ENCODE peak calls at places on chromosomes 13 and 19, in six cellular contexts. Q is AG09309; Y is cardiac muscle cell; V is left cardiac atrium; P is stimulated activated CD8-positive, alpha-beta memory T cell treated with anti-CD3 and anti-CD28 coated beads, Interleukin-2, amount 100 ng/mL, for 48 hours; B is non-pigmented ciliary epithelial cell. K is an unnamed sample.

GRCh38 chr13:59706101-59706976 is 457.4 kb downstream of the DIAPH3 start:
- DNase-seq in Q (no peak), Y (no peak), V (no peak), P (no peak), B (no peak), K (no peak)

GRCh38 chr19:41323430-41324125 is 13.6 kb downstream of the CCDC97 start:
- DNase-seq in Q (peak; percentile 93), Y (no peak), V (peak; percentile 82), P (no peak), B (peak; percentile 82), K (peak; percentile 73)

GRCh38 chr19:1063030-1063908 is 3.7 kb upstream of the ARHGAP45 start:
- DNase-seq in Q (no peak), Y (no peak), V (no peak), P (no peak), B (no peak), K (no peak)

GRCh38 chr19:5864725-5865486 is 5.4 kb downstream of the FUT5 start:
- DNase-seq in Q (no peak), Y (no peak), V (no peak), P (no peak), B (no peak), K (no peak)

GRCh38 chr19:47230122-47230920 is 678 bp downstream of the BBC3 start:
- DNase-seq in Q (no peak), Y (peak; percentile 49), V (peak; percentile 72), P (peak; percentile 68), B (no peak), K (no peak)

GRCh38 chr19:33429891-33430673 is 56.6 kb downstream of the CEBPG start:
- DNase-seq in Q (no peak), Y (no peak), V (peak; percentile 12), P (no peak), B (no peak), K (no peak)

GRCh38 chr13:50380905-50381304 is 365.7 kb downstream of the KCNRG start:
- DNase-seq in Q (no peak), Y (no peak), V (no peak), P (no peak), B (no peak), K (no peak)

GRCh38 chr13:43572601-43573360 is 214.0 kb downstream of the ENOX1 start:
- DNase-seq in Q (peak; percentile 43), Y (no peak), V (no peak), P (no peak), B (no peak), K (peak; percentile 20)

GRCh38 chr19:1265611-1266115 is 3.5 kb upstream of the CIRBP start:
- DNase-seq in Q (no peak), Y (no peak), V (peak; percentile 84), P (no peak), B (no peak), K (no peak)

GRCh38 chr19:39304701-39305571 is 8.7 kb downstream of the IFNL1 start:
- DNase-seq in Q (no peak), Y (peak; percentile 67), V (no peak), P (no peak), B (no peak), K (no peak)

GRCh38 chr19:12788025-12788681 is 3.1 kb upstream of the JUNB start:
- DNase-seq in Q (no peak), Y (no peak), V (no peak), P (no peak), B (no peak), K (no peak)

GRCh38 chr13:48291730-48292129 is 11.8 kb upstream of the RB1 start:
- DNase-seq in Q (no peak), Y (no peak), V (no peak), P (no peak), B (no peak), K (no peak)

GRCh38 chr13:114212096-114212495 is 22.6 kb upstream of the CDC16 start:
- DNase-seq in Q (no peak), Y (no peak), V (no peak), P (no peak), B (peak; percentile 27), K (peak; percentile 24)

GRCh38 chr19:46859637-46860124 is 1.1 kb upstream of the ARHGAP35 start:
- DNase-seq in Q (no peak), Y (no peak), V (peak; percentile 83), P (no peak), B (no peak), K (peak; percentile 78)

GRCh38 chr19:55581828-55582223 is 1.2 kb upstream of the ZNF579 start:
- DNase-seq in Q (no peak), Y (no peak), V (no peak), P (no peak), B (no peak), K (no peak)

GRCh38 chr19:6470173-6470572 is 6.1 kb downstream of the CRB3 start:
- DNase-seq in Q (no peak), Y (no peak), V (no peak), P (no peak), B (no peak), K (no peak)

GRCh38 chr19:58040751-58041525 is 7.1 kb downstream of the ZSCAN1 start:
- DNase-seq in Q (no peak), Y (no peak), V (no peak), P (no peak), B (no peak), K (no peak)

GRCh38 chr13:49838989-49839388 is 46.5 kb upstream of the KPNA3 start:
- DNase-seq in Q (no peak), Y (no peak), V (no peak), P (no peak), B (no peak), K (no peak)

GRCh38 chr13:59086147-59086546 is 1077.6 kb downstream of the DIAPH3 start:
- DNase-seq in Q (no peak), Y (no peak), V (no peak), P (no peak), B (peak; percentile 86), K (peak; percentile 73)